ENCODE peak calls at places on chromosomes 3 and 15, in seven cellular contexts. A is stimulated activated CD4-positive, alpha-beta T cell treated with anti-CD3 and anti-CD28 coated beads, Interleukin-12 subunit alpha, Interleukin-12 subunit beta, amount 100 ng/mL, for 48 hours; P is hepatocyte; S is mesendoderm; Z is NCI-H510A treated with DMSO at 0.1 percent for 48 hours; I is AG20443; T is thyroid gland. R is an unnamed sample.

GRCh38 chr3:40615110-40615915 is 90.6 kb downstream of the ZNF621 start:
- DNase-seq in A (no peak), P (peak; percentile 22), S (peak; percentile 80), Z (no peak), I (no peak), T (no peak), R (no peak)

GRCh38 chr3:34056951-34057390 is 258.5 kb downstream of the PDCD6IP start:
- DNase-seq in A (peak; percentile 22), P (no peak), S (no peak), Z (no peak), I (no peak), T (peak; percentile 45), R (no peak)

GRCh38 chr15:92909131-92909781 is 9.1 kb downstream of the CHD2 start:
- DNase-seq in A (no peak), P (no peak), S (no peak), Z (no peak), I (peak; percentile 30), T (no peak), R (no peak)

GRCh38 chr3:166283856-166284255 is 446.6 kb upstream of the BCHE start:
- DNase-seq in A (no peak), P (no peak), S (no peak), Z (no peak), I (peak; percentile 11), T (no peak), R (no peak)

GRCh38 chr3:54836876-54837275 is 91.0 kb downstream of the LRTM1 start:
- DNase-seq in A (no peak), P (peak; percentile 14), S (no peak), Z (peak; percentile 25), I (no peak), T (peak; percentile 95), R (no peak)

GRCh38 chr3:99891610-99892285 is 74.1 kb downstream of the CMSS1 start:
- DNase-seq in A (no peak), P (no peak), S (no peak), Z (no peak), I (no peak), T (no peak), R (no peak)

GRCh38 chr15:99115300-99116215 is 10.7 kb downstream of the SYNM start:
- DNase-seq in A (no peak), P (no peak), S (no peak), Z (no peak), I (no peak), T (no peak), R (no peak)

GRCh38 chr3:58998476-58999117 is 51.2 kb downstream of the CFAP20DC start:
- DNase-seq in A (peak; percentile 4), P (peak; percentile 54), S (peak; percentile 20), Z (no peak), I (peak; percentile 92), T (no peak), R (no peak)

GRCh38 chr15:55970286-55970685 is 23.1 kb downstream of the NEDD4 start:
- DNase-seq in A (no peak), P (no peak), S (no peak), Z (no peak), I (no peak), T (no peak), R (no peak)

GRCh38 chr15:36798366-36798765 is 218.9 kb downstream of the CDIN1 start:
- DNase-seq in A (no peak), P (no peak), S (no peak), Z (no peak), I (peak; percentile 44), T (no peak), R (no peak)

GRCh38 chr3:175146258-175146657 is 287.1 kb downstream of the NAALADL2 start:
- DNase-seq in A (no peak), P (peak; percentile 6), S (no peak), Z (no peak), I (peak; percentile 5), T (no peak), R (no peak)

GRCh38 chr3:30966896-30967295 is 72.4 kb upstream of the GADL1 start:
- DNase-seq in A (no peak), P (no peak), S (no peak), Z (no peak), I (no peak), T (no peak), R (no peak)

GRCh38 chr3:15646924-15647511 is 45.5 kb downstream of the BTD start:
- DNase-seq in A (no peak), P (peak; percentile 68), S (peak; percentile 87), Z (no peak), I (peak; percentile 90), T (no peak), R (no peak)